ENCODE peak calls at places on chromosomes 16 and 17, in eight cellular contexts. One of them, this sample, is unnamed.

GRCh38 chr16:14344945-14345344 is 273.8 kb downstream of the MRTFB start:
- DNase-seq in prostate gland: no peak
- DNase-seq in RWPE2: no peak
- DNase-seq in tibial artery: no peak
- DNase-seq in NCI-H460: no peak
- DNase-seq in AG09319: no peak
- DNase-seq in activated CD4-positive, alpha-beta T cell treated with anti-CD3 and anti-CD28 coated beads, Interleukin-2, amount 50 U/mL, for 1 hour: no peak
- DNase-seq in psoas muscle: no peak
- DNase-seq in this sample: no peak

GRCh38 chr17:8862213-8863056 is 5.0 kb downstream of the PIK3R6 start:
- DNase-seq in RWPE2: no peak
- DNase-seq in tibial artery: no peak
- DNase-seq in AG09319: no peak
- DNase-seq in psoas muscle: no peak
- DNase-seq in activated CD4-positive, alpha-beta T cell treated with anti-CD3 and anti-CD28 coated beads, Interleukin-2, amount 50 U/mL, for 1 hour: no peak
- DNase-seq in NCI-H460: no peak
- DNase-seq in prostate gland: no peak
- DNase-seq in this sample: no peak

GRCh38 chr17:81494984-81495383 is 17.6 kb downstream of the ACTG1 start:
- DNase-seq in prostate gland: no peak
- DNase-seq in NCI-H460: no peak
- DNase-seq in psoas muscle: no peak
- DNase-seq in tibial artery: no peak
- DNase-seq in activated CD4-positive, alpha-beta T cell treated with anti-CD3 and anti-CD28 coated beads, Interleukin-2, amount 50 U/mL, for 1 hour: no peak
- DNase-seq in RWPE2: peak
- DNase-seq in AG09319: no peak
- DNase-seq in this sample: no peak

GRCh38 chr16:68784226-68784625 is 47.1 kb downstream of the CDH1 start:
- DNase-seq in AG09319: no peak
- DNase-seq in NCI-H460: no peak
- DNase-seq in prostate gland: no peak
- DNase-seq in tibial artery: no peak
- DNase-seq in RWPE2: no peak
- DNase-seq in activated CD4-positive, alpha-beta T cell treated with anti-CD3 and anti-CD28 coated beads, Interleukin-2, amount 50 U/mL, for 1 hour: no peak
- DNase-seq in psoas muscle: no peak
- DNase-seq in this sample: no peak

GRCh38 chr17:81119223-81120148 is 45.8 kb upstream of the PVALEF start:
- DNase-seq in AG09319: peak
- DNase-seq in prostate gland: peak
- DNase-seq in activated CD4-positive, alpha-beta T cell treated with anti-CD3 and anti-CD28 coated beads, Interleukin-2, amount 50 U/mL, for 1 hour: peak
- DNase-seq in RWPE2: peak
- DNase-seq in psoas muscle: peak
- DNase-seq in NCI-H460: peak
- DNase-seq in tibial artery: no peak
- DNase-seq in this sample: peak

GRCh38 chr17:41452276-41452675 is 11.5 kb upstream of the KRT38 start:
- DNase-seq in tibial artery: no peak
- DNase-seq in NCI-H460: no peak
- DNase-seq in activated CD4-positive, alpha-beta T cell treated with anti-CD3 and anti-CD28 coated beads, Interleukin-2, amount 50 U/mL, for 1 hour: no peak
- DNase-seq in prostate gland: no peak
- DNase-seq in psoas muscle: no peak
- DNase-seq in AG09319: no peak
- DNase-seq in RWPE2: no peak
- DNase-seq in this sample: no peak

GRCh38 chr17:39116224-39116623 is 35.2 kb downstream of the PLXDC1 start:
- DNase-seq in NCI-H460: no peak
- DNase-seq in prostate gland: no peak
- DNase-seq in activated CD4-positive, alpha-beta T cell treated with anti-CD3 and anti-CD28 coated beads, Interleukin-2, amount 50 U/mL, for 1 hour: no peak
- DNase-seq in RWPE2: no peak
- DNase-seq in tibial artery: no peak
- DNase-seq in AG09319: no peak
- DNase-seq in psoas muscle: no peak
- DNase-seq in this sample: no peak

GRCh38 chr16:49674255-49674980 is 181.5 kb downstream of the ZNF423 start:
- DNase-seq in RWPE2: no peak
- DNase-seq in NCI-H460: no peak
- DNase-seq in prostate gland: no peak
- DNase-seq in AG09319: no peak
- DNase-seq in activated CD4-positive, alpha-beta T cell treated with anti-CD3 and anti-CD28 coated beads, Interleukin-2, amount 50 U/mL, for 1 hour: no peak
- DNase-seq in psoas muscle: no peak
- DNase-seq in tibial artery: no peak
- DNase-seq in this sample: no peak

GRCh38 chr17:63826468-63827001 is 696 bp upstream of the PSMC5 start:
- DNase-seq in NCI-H460: no peak
- DNase-seq in prostate gland: peak
- DNase-seq in activated CD4-positive, alpha-beta T cell treated with anti-CD3 and anti-CD28 coated beads, Interleukin-2, amount 50 U/mL, for 1 hour: no peak
- DNase-seq in psoas muscle: no peak
- DNase-seq in tibial artery: no peak
- DNase-seq in AG09319: no peak
- DNase-seq in RWPE2: no peak
- DNase-seq in this sample: no peak

GRCh38 chr16:57882797-57883196 is 80.5 kb upstream of the KIFC3 start:
- DNase-seq in NCI-H460: no peak
- DNase-seq in activated CD4-positive, alpha-beta T cell treated with anti-CD3 and anti-CD28 coated beads, Interleukin-2, amount 50 U/mL, for 1 hour: no peak
- DNase-seq in tibial artery: no peak
- DNase-seq in RWPE2: no peak
- DNase-seq in AG09319: no peak
- DNase-seq in psoas muscle: no peak
- DNase-seq in prostate gland: no peak
- DNase-seq in this sample: no peak

GRCh38 chr17:70298929-70299529 is 129.7 kb downstream of the KCNJ2 start:
- DNase-seq in tibial artery: no peak
- DNase-seq in psoas muscle: no peak
- DNase-seq in activated CD4-positive, alpha-beta T cell treated with anti-CD3 and anti-CD28 coated beads, Interleukin-2, amount 50 U/mL, for 1 hour: no peak
- DNase-seq in NCI-H460: no peak
- DNase-seq in AG09319: no peak
- DNase-seq in RWPE2: no peak
- DNase-seq in prostate gland: no peak
- DNase-seq in this sample: no peak

GRCh38 chr17:51427259-51428255 is 167.2 kb downstream of the UTP18 start:
- DNase-seq in prostate gland: no peak
- DNase-seq in RWPE2: no peak
- DNase-seq in activated CD4-positive, alpha-beta T cell treated with anti-CD3 and anti-CD28 coated beads, Interleukin-2, amount 50 U/mL, for 1 hour: peak
- DNase-seq in psoas muscle: no peak
- DNase-seq in tibial artery: no peak
- DNase-seq in NCI-H460: no peak
- DNase-seq in AG09319: no peak
- DNase-seq in this sample: no peak

GRCh38 chr16:23823475-23824407 is 12.0 kb upstream of the PRKCB start:
- DNase-seq in RWPE2: no peak
- DNase-seq in AG09319: no peak
- DNase-seq in activated CD4-positive, alpha-beta T cell treated with anti-CD3 and anti-CD28 coated beads, Interleukin-2, amount 50 U/mL, for 1 hour: no peak
- DNase-seq in prostate gland: no peak
- DNase-seq in tibial artery: no peak
- DNase-seq in NCI-H460: no peak
- DNase-seq in psoas muscle: no peak
- DNase-seq in this sample: no peak

GRCh38 chr16:58031016-58031800 is 5.7 kb downstream of the MMP15 start:
- DNase-seq in prostate gland: no peak
- DNase-seq in activated CD4-positive, alpha-beta T cell treated with anti-CD3 and anti-CD28 coated beads, Interleukin-2, amount 50 U/mL, for 1 hour: no peak
- DNase-seq in RWPE2: no peak
- DNase-seq in psoas muscle: no peak
- DNase-seq in AG09319: no peak
- DNase-seq in tibial artery: no peak
- DNase-seq in NCI-H460: no peak
- DNase-seq in this sample: no peak

GRCh38 chr17:57553991-57554825 is 190.9 kb downstream of the CCDC182 start:
- DNase-seq in AG09319: no peak
- DNase-seq in tibial artery: no peak
- DNase-seq in RWPE2: no peak
- DNase-seq in prostate gland: no peak
- DNase-seq in NCI-H460: no peak
- DNase-seq in activated CD4-positive, alpha-beta T cell treated with anti-CD3 and anti-CD28 coated beads, Interleukin-2, amount 50 U/mL, for 1 hour: no peak
- DNase-seq in psoas muscle: no peak
- DNase-seq in this sample: peak

GRCh38 chr17:13337864-13338371 is 263.8 kb downstream of the HS3ST3A1 start:
- DNase-seq in AG09319: no peak
- DNase-seq in psoas muscle: no peak
- DNase-seq in RWPE2: no peak
- DNase-seq in NCI-H460: peak
- DNase-seq in prostate gland: peak
- DNase-seq in activated CD4-positive, alpha-beta T cell treated with anti-CD3 and anti-CD28 coated beads, Interleukin-2, amount 50 U/mL, for 1 hour: no peak
- DNase-seq in tibial artery: no peak
- DNase-seq in this sample: peak

GRCh38 chr17:64950871-64951270 is 31.6 kb upstream of the LRRC37A3 start:
- DNase-seq in AG09319: no peak
- DNase-seq in activated CD4-positive, alpha-beta T cell treated with anti-CD3 and anti-CD28 coated beads, Interleukin-2, amount 50 U/mL, for 1 hour: no peak
- DNase-seq in NCI-H460: no peak
- DNase-seq in psoas muscle: no peak
- DNase-seq in RWPE2: no peak
- DNase-seq in prostate gland: no peak
- DNase-seq in tibial artery: no peak
- DNase-seq in this sample: no peak

GRCh38 chr16:12558641-12559040 is 245.0 kb downstream of the CPPED1 start:
- DNase-seq in AG09319: no peak
- DNase-seq in prostate gland: no peak
- DNase-seq in activated CD4-positive, alpha-beta T cell treated with anti-CD3 and anti-CD28 coated beads, Interleukin-2, amount 50 U/mL, for 1 hour: no peak
- DNase-seq in NCI-H460: no peak
- DNase-seq in RWPE2: no peak
- DNase-seq in tibial artery: no peak
- DNase-seq in psoas muscle: no peak
- DNase-seq in this sample: no peak

GRCh38 chr16:87233928-87234327 is 83.3 kb downstream of the C16orf95 start:
- DNase-seq in AG09319: no peak
- DNase-seq in prostate gland: no peak
- DNase-seq in activated CD4-positive, alpha-beta T cell treated with anti-CD3 and anti-CD28 coated beads, Interleukin-2, amount 50 U/mL, for 1 hour: no peak
- DNase-seq in RWPE2: no peak
- DNase-seq in NCI-H460: no peak
- DNase-seq in psoas muscle: no peak
- DNase-seq in tibial artery: no peak
- DNase-seq in this sample: peak

GRCh38 chr16:3022697-3023414 is 886 bp downstream of the HCFC1R1 start:
- DNase-seq in NCI-H460: no peak
- DNase-seq in RWPE2: no peak
- DNase-seq in AG09319: no peak
- DNase-seq in prostate gland: no peak
- DNase-seq in tibial artery: peak
- DNase-seq in activated CD4-positive, alpha-beta T cell treated with anti-CD3 and anti-CD28 coated beads, Interleukin-2, amount 50 U/mL, for 1 hour: no peak
- DNase-seq in psoas muscle: peak
- DNase-seq in this sample: no peak

GRCh38 chr17:49557204-49558024 is 18.3 kb upstream of the NXPH3 start:
- DNase-seq in RWPE2: no peak
- DNase-seq in psoas muscle: no peak
- DNase-seq in tibial artery: no peak
- DNase-seq in NCI-H460: peak
- DNase-seq in activated CD4-positive, alpha-beta T cell treated with anti-CD3 and anti-CD28 coated beads, Interleukin-2, amount 50 U/mL, for 1 hour: no peak
- DNase-seq in AG09319: no peak
- DNase-seq in prostate gland: no peak
- DNase-seq in this sample: peak

GRCh38 chr17:34139996-34140395 is 115.1 kb upstream of the CCL2 start:
- DNase-seq in tibial artery: no peak
- DNase-seq in RWPE2: no peak
- DNase-seq in prostate gland: no peak
- DNase-seq in NCI-H460: no peak
- DNase-seq in activated CD4-positive, alpha-beta T cell treated with anti-CD3 and anti-CD28 coated beads, Interleukin-2, amount 50 U/mL, for 1 hour: no peak
- DNase-seq in AG09319: no peak
- DNase-seq in psoas muscle: no peak
- DNase-seq in this sample: no peak

GRCh38 chr16:12611006-12611477 is 192.6 kb downstream of the CPPED1 start:
- DNase-seq in NCI-H460: no peak
- DNase-seq in psoas muscle: no peak
- DNase-seq in AG09319: no peak
- DNase-seq in RWPE2: no peak
- DNase-seq in activated CD4-positive, alpha-beta T cell treated with anti-CD3 and anti-CD28 coated beads, Interleukin-2, amount 50 U/mL, for 1 hour: no peak
- DNase-seq in tibial artery: no peak
- DNase-seq in prostate gland: no peak
- DNase-seq in this sample: no peak

GRCh38 chr16:23679274-23679985 is 741 bp downstream of the PLK1 start:
- DNase-seq in RWPE2: peak
- DNase-seq in psoas muscle: no peak
- DNase-seq in tibial artery: no peak
- DNase-seq in activated CD4-positive, alpha-beta T cell treated with anti-CD3 and anti-CD28 coated beads, Interleukin-2, amount 50 U/mL, for 1 hour: no peak
- DNase-seq in AG09319: no peak
- DNase-seq in NCI-H460: peak
- DNase-seq in prostate gland: no peak
- DNase-seq in this sample: peak

GRCh38 chr17:44872131-44872768 is 24.6 kb downstream of the HIGD1B start:
- DNase-seq in RWPE2: no peak
- DNase-seq in tibial artery: peak
- DNase-seq in AG09319: no peak
- DNase-seq in activated CD4-positive, alpha-beta T cell treated with anti-CD3 and anti-CD28 coated beads, Interleukin-2, amount 50 U/mL, for 1 hour: no peak
- DNase-seq in NCI-H460: no peak
- DNase-seq in prostate gland: no peak
- DNase-seq in psoas muscle: peak
- DNase-seq in this sample: no peak

GRCh38 chr17:59699218-59699617 is 8.0 kb downstream of the PTRH2 start:
- DNase-seq in tibial artery: no peak
- DNase-seq in NCI-H460: no peak
- DNase-seq in AG09319: no peak
- DNase-seq in prostate gland: no peak
- DNase-seq in activated CD4-positive, alpha-beta T cell treated with anti-CD3 and anti-CD28 coated beads, Interleukin-2, amount 50 U/mL, for 1 hour: no peak
- DNase-seq in RWPE2: no peak
- DNase-seq in psoas muscle: no peak
- DNase-seq in this sample: no peak

GRCh38 chr17:40553694-40554534 is 11.4 kb downstream of the CCR7 start:
- DNase-seq in RWPE2: peak
- DNase-seq in psoas muscle: peak
- DNase-seq in NCI-H460: no peak
- DNase-seq in tibial artery: peak
- DNase-seq in prostate gland: no peak
- DNase-seq in AG09319: peak
- DNase-seq in activated CD4-positive, alpha-beta T cell treated with anti-CD3 and anti-CD28 coated beads, Interleukin-2, amount 50 U/mL, for 1 hour: no peak
- DNase-seq in this sample: peak

GRCh38 chr17:43547659-43548256 is 1.6 kb upstream of the ETV4 start:
- DNase-seq in activated CD4-positive, alpha-beta T cell treated with anti-CD3 and anti-CD28 coated beads, Interleukin-2, amount 50 U/mL, for 1 hour: no peak
- DNase-seq in psoas muscle: no peak
- DNase-seq in prostate gland: no peak
- DNase-seq in tibial artery: no peak
- DNase-seq in AG09319: no peak
- DNase-seq in NCI-H460: no peak
- DNase-seq in RWPE2: no peak
- DNase-seq in this sample: no peak

GRCh38 chr17:72030067-72030899 is 90.5 kb upstream of the SOX9 start:
- DNase-seq in prostate gland: no peak
- DNase-seq in AG09319: peak
- DNase-seq in NCI-H460: peak
- DNase-seq in psoas muscle: peak
- DNase-seq in RWPE2: no peak
- DNase-seq in activated CD4-positive, alpha-beta T cell treated with anti-CD3 and anti-CD28 coated beads, Interleukin-2, amount 50 U/mL, for 1 hour: peak
- DNase-seq in tibial artery: no peak
- DNase-seq in this sample: peak

This sample was measured in cardiac muscle cell.